ENCODE peak calls at places on chromosomes 11 and 22, in nine cellular contexts. Z is mesendoderm; T is lower lobe of right lung; H is GM23338; Q is CD8-positive, alpha-beta memory T cell; P is stomach; R is mammary epithelial cell; L is ovary; K is aorta. J is an unnamed sample.

GRCh38 chr11:34075178-34075820 is 23.8 kb downstream of the CAPRIN1 start:
- DNase-seq in R (peak; percentile 83), K (no peak), L (no peak), T (no peak), Q (no peak), H (no peak), P (no peak), Z (no peak), J (no peak)

GRCh38 chr11:18792066-18792591 is 531 bp upstream of the PTPN5 start:
- DNase-seq in R (peak; percentile 8), T (no peak), H (peak; percentile 37), Z (peak; percentile 13), P (no peak), L (no peak), Q (no peak), K (no peak), J (no peak)

GRCh38 chr11:97140885-97141494 is 751.2 kb downstream of the JRKL start:
- DNase-seq in L (no peak), H (peak; percentile 66), P (no peak), K (no peak), Z (peak; percentile 58), Q (no peak), T (no peak), R (peak; percentile 16), J (no peak)

GRCh38 chr11:77019976-77020591 is 14.1 kb upstream of the B3GNT6 start:
- DNase-seq in T (no peak), P (no peak), R (peak; percentile 66), L (no peak), Z (no peak), Q (no peak), K (no peak), H (no peak), J (no peak)

GRCh38 chr11:83306385-83307080 is 20.4 kb upstream of the CCDC90B start:
- DNase-seq in L (no peak), P (no peak), H (peak; percentile 24), Q (no peak), Z (no peak), R (no peak), T (no peak), K (no peak), J (no peak)

GRCh38 chr11:77106321-77106720 is 3.7 kb downstream of the OMP start:
- DNase-seq in H (no peak), K (no peak), T (no peak), L (no peak), Z (no peak), Q (no peak), P (no peak), R (no peak), J (no peak)

GRCh38 chr22:35452351-35452781 is 52.4 kb downstream of the MCM5 start:
- DNase-seq in H (no peak), P (peak; percentile 86), T (peak; percentile 82), L (no peak), K (no peak), Q (no peak), Z (no peak), R (no peak), J (no peak)

GRCh38 chr11:16204261-16204660 is 152.1 kb downstream of the SOX6 start:
- DNase-seq in H (no peak), Q (no peak), Z (no peak), L (no peak), T (no peak), K (no peak), R (no peak), P (no peak), J (no peak)

GRCh38 chr22:22033803-22034468 is 51.3 kb upstream of the TOP3B start:
- DNase-seq in H (no peak), L (no peak), R (no peak), Q (no peak), K (no peak), Z (no peak), T (no peak), P (no peak), J (no peak)

GRCh38 chr11:92707665-92708064 is 261.8 kb upstream of the MTNR1B start:
- DNase-seq in H (no peak), R (no peak), P (no peak), L (no peak), K (no peak), Z (no peak), T (no peak), Q (no peak), J (no peak)

GRCh38 chr11:114764563-114764962 is 86.2 kb downstream of the NXPE2 start:
- DNase-seq in R (no peak), K (no peak), H (no peak), L (no peak), T (no peak), P (no peak), Z (no peak), Q (no peak), J (no peak)

GRCh38 chr11:45332486-45332934 is 46.4 kb upstream of the SYT13 start:
- DNase-seq in T (no peak), H (peak; percentile 72), P (peak; percentile 45), Z (peak; percentile 50), K (no peak), Q (peak; percentile 23), L (peak; percentile 67), R (no peak), J (no peak)

GRCh38 chr11:64284962-64285884 is at the start of gene GPR137:
- DNase-seq in R (peak; percentile 79), H (peak; percentile 80), Q (peak; percentile 94), K (peak; percentile 91), Z (peak; percentile 66), T (peak; percentile 90), P (peak; percentile 92), L (peak; percentile 93), J (peak; percentile 75)

GRCh38 chr22:50102946-50103345 is 13.1 kb downstream of the MOV10L1 start:
- DNase-seq in Q (no peak), H (peak; percentile 38), K (no peak), T (no peak), P (no peak), L (no peak), Z (peak; percentile 37), R (peak; percentile 59), J (no peak)

GRCh38 chr22:35310556-35311550 is 11.2 kb downstream of the TOM1 start:
- DNase-seq in L (peak; percentile 30), Q (no peak), Z (no peak), T (no peak), H (peak; percentile 27), P (no peak), K (no peak), R (no peak), J (no peak)

GRCh38 chr11:126127284-126127845 is 64.7 kb upstream of the CDON start:
- DNase-seq in L (no peak), P (no peak), H (no peak), Z (no peak), R (no peak), K (no peak), T (no peak), Q (no peak), J (no peak)

GRCh38 chr11:123479048-123479837 is 49.2 kb downstream of the GRAMD1B start:
- DNase-seq in Q (no peak), H (no peak), Z (no peak), P (no peak), T (peak; percentile 51), R (no peak), L (no peak), K (no peak), J (no peak)

GRCh38 chr11:118211006-118211405 is 13.8 kb downstream of the JAML start:
- DNase-seq in R (peak; percentile 25), H (peak; percentile 77), K (no peak), L (no peak), Q (no peak), T (no peak), Z (peak; percentile 71), P (no peak), J (no peak)

GRCh38 chr11:8807544-8808225 is 103.3 kb upstream of the AKIP1 start:
- DNase-seq in H (no peak), T (no peak), K (no peak), P (peak; percentile 46), L (peak; percentile 68), R (peak; percentile 69), Z (no peak), Q (no peak), J (peak; percentile 35)
- H3K27ac ChIP-seq in H (no peak overlapping the region), T (peak overlapping the region; percentile 89), K (peak overlapping the region; percentile 53), P (peak overlapping the region; percentile 91), L (peak overlapping the region; percentile 70), R (peak overlapping the region; percentile 95), Z (no peak overlapping the region), Q (no peak overlapping the region), J (peak overlapping the region; percentile 84)

GRCh38 chr11:107054391-107054790 is 36.1 kb upstream of the GUCY1A2 start:
- DNase-seq in R (no peak), Z (no peak), K (no peak), P (no peak), T (no peak), H (no peak), L (no peak), Q (no peak), J (no peak)
- H3K27me3 ChIP-seq in R (no peaks in the 10 kb centered on the region), Z (no peaks in the 10 kb centered on the region), K (no peaks in the 10 kb centered on the region), P (no peaks in the 10 kb centered on the region), T (no peaks in the 10 kb centered on the region), H (no peaks in the 10 kb centered on the region), L (no peaks in the 10 kb centered on the region), Q (no peaks in the 10 kb centered on the region), J (no peaks in the 10 kb centered on the region)

DNA sequence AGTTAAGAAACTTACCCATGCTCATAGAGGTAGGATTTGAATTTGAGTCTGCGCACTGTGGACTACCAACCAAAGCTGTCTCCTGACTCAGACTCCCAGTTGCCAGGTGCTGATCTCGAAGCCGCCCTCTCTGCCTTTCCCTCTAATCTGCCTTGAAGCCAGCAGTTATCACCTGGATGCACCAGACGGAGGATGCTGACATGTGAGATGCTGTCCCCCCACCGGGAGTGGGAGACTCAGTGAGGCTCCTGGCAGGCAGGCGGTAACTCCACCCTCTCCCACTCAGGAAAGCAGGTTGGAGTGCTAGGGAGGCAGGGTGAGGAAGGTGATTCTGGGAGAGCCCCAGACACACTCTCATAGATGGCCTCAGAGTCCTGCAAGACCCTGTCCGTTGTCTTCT is 40.4 kb downstream of the KIAA1671 start:
- DNase-seq in Q (no peak), H (no peak), P (no peak), K (no peak), Z (no peak), L (no peak), T (no peak), R (no peak), J (no peak)
- H3K4me1 ChIP-seq in Q (no peaks in the 10 kb centered on the region), H (peaks cover 29% of the 10 kb centered on the region), P (peaks cover 40% of the 10 kb centered on the region), K (no peaks in the 10 kb centered on the region), Z (peaks cover 18% of the 10 kb centered on the region), L (peaks cover 10% of the 10 kb centered on the region), T (peaks cover 36% of the 10 kb centered on the region), R (peaks cover 69% of the 10 kb centered on the region), J (peaks cover 32% of the 10 kb centered on the region)

DNA sequence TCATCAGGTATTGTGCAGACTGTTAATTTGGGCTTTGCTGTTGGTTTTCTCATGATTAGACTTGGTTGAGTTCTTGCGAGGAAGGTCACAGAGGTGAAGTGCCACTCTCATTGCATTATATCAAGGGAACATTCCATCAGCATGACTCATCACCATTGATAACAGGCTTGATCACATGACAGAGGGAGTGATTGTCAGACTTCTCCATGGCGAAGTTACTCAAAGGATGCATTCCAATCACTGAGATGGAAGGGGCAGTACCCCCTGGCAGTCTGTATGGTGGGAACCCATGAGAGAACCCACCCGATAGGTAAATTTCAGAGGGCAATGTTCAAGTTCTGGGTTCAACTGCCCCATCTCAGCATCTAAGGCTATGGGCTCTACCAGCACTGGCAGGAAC is 19.4 kb upstream of the P2RY2 start:
- DNase-seq in T (no peak), Q (no peak), K (no peak), P (no peak), L (no peak), H (peak; percentile 79), Z (peak; percentile 95), R (no peak), J (no peak)
- H3K27ac ChIP-seq in T (no peak overlapping the region), Q (no peak overlapping the region), K (no peak overlapping the region), P (no peak overlapping the region), L (no peak overlapping the region), H (no peak overlapping the region), Z (no peak overlapping the region), R (no peak overlapping the region), J (no peak overlapping the region)

J was measured in gastrocnemius medialis.